ENCODE peak calls at places on chromosomes 7 and 10, in eight cellular contexts. E is CD8-positive, alpha-beta T cell; C is ureter; K is activated naive CD8-positive, alpha-beta T cell treated with anti-CD3 and anti-CD28 coated beads, Interleukin-2, amount 50 U/mL, for 24 hours; G is HCT116; H is ELF-1; Z is activated CD4-positive, alpha-beta T cell treated with anti-CD3 and anti-CD28 coated beads, Interleukin-2, amount 50 U/mL, for 1 hour; N is fibroblast of the aortic adventitia. L is an unnamed sample.

GRCh38 chr7:92808006-92808405 is 28.4 kb downstream of the CDK6 start:
- DNase-seq in E (no peak), C (no peak), K (no peak), G (no peak), H (no peak), Z (no peak), N (no peak), L (peak)

GRCh38 chr7:69873512-69873911 is 275.2 kb downstream of the AUTS2 start:
- DNase-seq in E (no peak), C (no peak), K (no peak), G (no peak), H (no peak), Z (no peak), N (peak), L (no peak)

GRCh38 chr10:125260260-125260659 is 99.9 kb upstream of the CTBP2 start:
- DNase-seq in E (no peak), C (no peak), K (no peak), G (no peak), H (no peak), Z (no peak), N (no peak), L (no peak)

GRCh38 chr7:47937065-47937687 is 11.1 kb downstream of the PKD1L1 start:
- DNase-seq in E (no peak), C (no peak), K (peak), G (no peak), H (no peak), Z (no peak), N (no peak), L (no peak)

GRCh38 chr10:62306663-62307062 is 38.0 kb upstream of the RTKN2 start:
- DNase-seq in E (peak), C (no peak), K (peak), G (no peak), H (no peak), Z (peak), N (no peak), L (no peak)

GRCh38 chr10:51321968-51322367 is 247.7 kb downstream of the PRKG1 start:
- DNase-seq in E (no peak), C (no peak), K (no peak), G (no peak), H (no peak), Z (no peak), N (peak), L (peak)

GRCh38 chr10:34988397-34989067 is 101.6 kb downstream of the CUL2 start:
- DNase-seq in E (no peak), C (no peak), K (no peak), G (no peak), H (no peak), Z (no peak), N (no peak), L (no peak)

GRCh38 chr10:32266566-32266965 is 80.4 kb downstream of the EPC1 start:
- DNase-seq in E (no peak), C (no peak), K (no peak), G (no peak), H (no peak), Z (no peak), N (no peak), L (no peak)

GRCh38 chr10:15859531-15859864 is 809 bp downstream of the MINDY3 start:
- DNase-seq in E (no peak), C (no peak), K (no peak), G (no peak), H (no peak), Z (no peak), N (no peak), L (no peak)

GRCh38 chr10:132909491-132910071 is 32.8 kb downstream of the CFAP46 start:
- DNase-seq in E (no peak), C (no peak), K (no peak), G (no peak), H (no peak), Z (no peak), N (no peak), L (no peak)

GRCh38 chr7:38873433-38873832 is 35.6 kb downstream of the VPS41 start:
- DNase-seq in E (no peak), C (no peak), K (no peak), G (no peak), H (no peak), Z (no peak), N (no peak), L (peak)

GRCh38 chr7:120645976-120646375 is 212.0 kb downstream of the TSPAN12 start:
- DNase-seq in E (no peak), C (no peak), K (no peak), G (no peak), H (no peak), Z (no peak), N (no peak), L (no peak)

GRCh38 chr7:157799076-157799685 is 462.4 kb downstream of the DNAJB6 start:
- DNase-seq in E (no peak), C (no peak), K (no peak), G (no peak), H (no peak), Z (no peak), N (no peak), L (no peak)

GRCh38 chr7:55154096-55154495 is 135.3 kb downstream of the EGFR start:
- DNase-seq in E (no peak), C (no peak), K (no peak), G (no peak), H (no peak), Z (no peak), N (no peak), L (no peak)

GRCh38 chr7:69845721-69846495 is 247.6 kb downstream of the AUTS2 start:
- DNase-seq in E (no peak), C (no peak), K (no peak), G (no peak), H (peak), Z (no peak), N (no peak), L (no peak)

GRCh38 chr7:130290745-130291144 is 2.2 kb upstream of the CPA4 start:
- DNase-seq in E (no peak), C (no peak), K (no peak), G (peak), H (peak), Z (no peak), N (peak), L (no peak)

GRCh38 chr10:3623746-3624145 is 161.3 kb downstream of the KLF6 start:
- DNase-seq in E (no peak), C (no peak), K (no peak), G (no peak), H (no peak), Z (no peak), N (peak), L (peak)

GRCh38 chr7:128427289-128427891 is 17.6 kb upstream of the IMPDH1 start:
- DNase-seq in E (no peak), C (no peak), K (no peak), G (peak), H (peak), Z (no peak), N (peak), L (peak)

GRCh38 chr10:31070691-31071090 is 39.0 kb upstream of the ZNF438 start:
- DNase-seq in E (no peak), C (no peak), K (no peak), G (no peak), H (no peak), Z (no peak), N (no peak), L (no peak)

GRCh38 chr7:142364551-142364950 is 106.7 kb upstream of the PRSS58 start:
- DNase-seq in E (no peak), C (no peak), K (no peak), G (no peak), H (no peak), Z (no peak), N (no peak), L (no peak)

GRCh38 chr7:128021361-128021760 is 9.9 kb downstream of the LRRC4 start:
- DNase-seq in E (no peak), C (no peak), K (no peak), G (peak), H (peak), Z (no peak), N (no peak), L (no peak)

GRCh38 chr7:4835398-4836205 is 26.2 kb downstream of the PAPOLB start:
- DNase-seq in E (no peak), C (no peak), K (no peak), G (no peak), H (no peak), Z (no peak), N (no peak), L (no peak)

GRCh38 chr7:132485600-132486594 is 90.4 kb downstream of the PLXNA4 start:
- DNase-seq in E (peak), C (no peak), K (peak), G (no peak), H (no peak), Z (peak), N (peak), L (no peak)